ENCODE peak calls at places on chromosomes 7 and 10, in ten cellular contexts. U, M, H, B, T, R, Y, G, O and Z are unnamed samples.

GRCh38 chr7:49643321-49643720 is 130.1 kb upstream of the VWC2 start:
- DNase-seq in U (no peak), M (no peak), H (no peak), B (no peak), T (no peak), R (no peak), Y (no peak), G (no peak), O (no peak), Z (no peak)

GRCh38 chr10:22042557-22043326 is 39.2 kb upstream of the DNAJC1 start:
- DNase-seq in U (peak; percentile 70), M (no peak), H (no peak), B (no peak), T (no peak), R (peak; percentile 10), Y (no peak), G (no peak), O (no peak), Z (no peak)

GRCh38 chr10:77687621-77688020 is 50.0 kb upstream of the KCNMA1 start:
- DNase-seq in U (no peak), M (no peak), H (no peak), B (no peak), T (no peak), R (no peak), Y (no peak), G (no peak), O (no peak), Z (no peak)

GRCh38 chr7:69633122-69633892 is 35.0 kb downstream of the AUTS2 start:
- DNase-seq in U (no peak), M (no peak), H (no peak), B (no peak), T (no peak), R (no peak), Y (no peak), G (no peak), O (no peak), Z (no peak)

GRCh38 chr10:27747096-27747451 is 1.5 kb upstream of the MKX start:
- DNase-seq in U (peak; percentile 14), M (no peak), H (no peak), B (no peak), T (no peak), R (no peak), Y (no peak), G (no peak), O (no peak), Z (no peak)

GRCh38 chr7:83204715-83205114 is 42.0 kb upstream of the PCLO start:
- DNase-seq in U (no peak), M (no peak), H (no peak), B (no peak), T (no peak), R (no peak), Y (no peak), G (no peak), O (no peak), Z (no peak)

GRCh38 chr7:111638048-111638447 is 75.8 kb upstream of the IMMP2L start:
- DNase-seq in U (no peak), M (no peak), H (no peak), B (no peak), T (no peak), R (no peak), Y (no peak), G (no peak), O (no peak), Z (no peak)

GRCh38 chr7:36430171-36430570 is 40.5 kb downstream of the ANLN start:
- DNase-seq in U (no peak), M (no peak), H (no peak), B (no peak), T (no peak), R (no peak), Y (no peak), G (no peak), O (no peak), Z (no peak)

GRCh38 chr10:97279121-97279815 is 13.2 kb downstream of the ARHGAP19 start:
- DNase-seq in U (peak; percentile 81), M (no peak), H (no peak), B (no peak), T (peak; percentile 78), R (no peak), Y (no peak), G (no peak), O (peak; percentile 71), Z (peak; percentile 27)

GRCh38 chr7:120714945-120715344 is 143.0 kb downstream of the TSPAN12 start:
- DNase-seq in U (no peak), M (no peak), H (no peak), B (no peak), T (no peak), R (no peak), Y (no peak), G (no peak), O (no peak), Z (no peak)

DNA sequence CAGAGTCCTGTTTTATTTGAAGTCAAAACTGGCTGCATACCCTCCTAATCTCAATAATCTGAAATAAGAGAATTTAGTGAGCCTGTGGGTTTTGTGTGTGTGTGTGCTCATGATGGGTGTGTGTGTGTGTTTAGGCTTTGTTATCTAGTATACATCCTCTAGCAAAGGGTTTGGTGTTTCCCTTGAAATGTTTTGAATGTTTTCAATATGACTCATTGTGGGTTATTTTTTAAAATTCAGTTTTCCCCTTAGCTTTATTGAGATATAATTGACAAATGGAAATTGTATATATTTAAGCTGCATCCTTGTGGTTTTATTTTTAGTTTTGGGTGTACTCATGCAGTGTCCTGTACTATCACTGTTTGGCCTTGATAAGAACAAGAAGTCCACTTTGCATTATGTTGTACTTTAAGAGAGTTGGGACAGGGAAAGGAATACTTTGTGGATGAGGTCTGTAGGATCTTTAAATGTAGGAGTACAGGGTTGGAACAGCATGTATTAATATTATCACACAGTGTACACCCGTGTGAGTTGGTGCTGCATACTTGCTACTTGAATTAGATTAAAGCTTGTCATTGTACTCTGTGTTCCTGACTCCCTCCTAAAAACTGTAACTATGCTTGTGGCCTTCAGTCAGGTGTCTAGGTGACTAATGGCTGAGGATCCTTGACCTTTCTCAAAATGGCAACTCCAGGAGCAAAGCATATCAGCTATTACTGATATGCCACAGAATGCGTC is 58.3 kb downstream of the VCL start:
- DNase-seq in U (peak; percentile 64), M (no peak), H (no peak), B (no peak), T (peak; percentile 65), R (no peak), Y (no peak), G (peak; percentile 33), O (peak; percentile 33), Z (no peak)
- H3K4me1 ChIP-seq in U (peaks cover 65% of the 10 kb centered on the region), M (peaks cover 6% of the 10 kb centered on the region), H (peaks cover 33% of the 10 kb centered on the region), B (peaks cover 22% of the 10 kb centered on the region), T (peaks cover 13% of the 10 kb centered on the region), R (no peaks in the 10 kb centered on the region), Y (no peaks in the 10 kb centered on the region), G (peaks cover 23% of the 10 kb centered on the region), O (peaks cover 66% of the 10 kb centered on the region), Z (peaks cover 50% of the 10 kb centered on the region)

DNA sequence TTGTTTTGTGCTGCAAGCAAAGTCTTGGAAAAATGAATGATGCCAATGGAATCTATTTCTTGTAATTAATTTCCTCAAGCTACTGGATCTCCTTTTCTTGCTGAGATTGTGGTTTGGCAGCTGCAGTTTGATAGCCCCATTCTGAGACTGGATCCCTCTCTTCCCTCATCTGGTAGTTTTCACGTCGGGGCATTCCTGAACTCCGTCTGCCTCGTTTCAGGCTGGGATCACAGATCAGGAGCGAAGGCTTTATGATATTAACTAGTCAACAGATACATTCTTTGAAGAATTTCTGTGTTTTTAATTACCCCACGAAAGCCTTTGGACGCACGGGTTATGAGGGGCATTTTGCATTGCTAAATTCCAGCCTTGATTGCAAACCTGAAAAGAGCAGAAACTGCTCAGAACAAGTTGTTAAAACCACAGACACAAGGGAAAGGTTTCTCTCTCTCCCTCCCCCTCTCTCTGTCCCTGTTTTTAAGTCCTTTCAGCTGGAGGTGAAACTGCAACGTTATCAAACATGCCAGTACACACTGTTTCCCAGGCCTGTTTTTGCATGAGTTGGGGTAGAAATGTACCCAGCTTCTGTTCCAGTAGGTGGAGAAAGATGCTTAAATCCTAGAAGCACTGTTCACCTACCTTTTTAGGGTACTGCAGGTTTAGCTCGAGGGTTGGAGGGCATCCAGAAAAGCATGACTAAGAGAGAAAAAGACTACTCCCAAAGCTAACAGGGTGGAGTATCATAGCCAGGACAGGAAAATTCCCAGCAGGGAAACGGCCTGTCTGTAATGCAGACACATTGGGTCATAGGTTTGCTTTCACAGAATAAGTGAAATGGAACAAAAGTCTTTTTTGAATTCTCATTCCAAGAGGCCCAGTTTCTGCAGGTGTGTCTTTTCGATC is 124.3 kb downstream of the CUX1 start:
- DNase-seq in U (peak; percentile 84), M (peak; percentile 54), H (peak; percentile 62), B (no peak), T (no peak), R (no peak), Y (peak; percentile 9), G (no peak), O (peak; percentile 62), Z (peak; percentile 65)
- TF ChIP-seq EP300 in U (no peak), M (no peak), H (no peak), B (peak; percentile 66), T (no peak), R (no peak), Y (no peak), G (no peak), O (no peak), Z (no peak)

GRCh38 chr10:104321226-104321625 is 17.0 kb downstream of the ITPRIP start:
- DNase-seq in U (no peak), M (peak; percentile 40), H (no peak), B (no peak), T (no peak), R (no peak), Y (no peak), G (no peak), O (no peak), Z (no peak)
- H3K4me1 ChIP-seq in U (peaks cover 30% of the 10 kb centered on the region), M (peaks cover 28% of the 10 kb centered on the region), H (peaks cover 83% of the 10 kb centered on the region), B (peaks cover 47% of the 10 kb centered on the region), T (no peaks in the 10 kb centered on the region), R (peaks cover 32% of the 10 kb centered on the region), Y (no peaks in the 10 kb centered on the region), G (peaks cover 30% of the 10 kb centered on the region), O (peaks cover 100% of the 10 kb centered on the region), Z (peaks cover 55% of the 10 kb centered on the region)

GRCh38 chr10:125375210-125375609 is 214.8 kb upstream of the CTBP2 start:
- DNase-seq in U (peak; percentile 30), M (no peak), H (no peak), B (no peak), T (no peak), R (no peak), Y (no peak), G (no peak), O (no peak), Z (no peak)

GRCh38 chr10:125379592-125379991 is 219.2 kb upstream of the CTBP2 start:
- DNase-seq in U (no peak), M (no peak), H (no peak), B (no peak), T (no peak), R (no peak), Y (no peak), G (no peak), O (no peak), Z (no peak)

GRCh38 chr10:125373546-125373945 is 213.2 kb upstream of the CTBP2 start:
- DNase-seq in U (no peak), M (no peak), H (no peak), B (no peak), T (no peak), R (no peak), Y (no peak), G (no peak), O (no peak), Z (no peak)

DNA sequence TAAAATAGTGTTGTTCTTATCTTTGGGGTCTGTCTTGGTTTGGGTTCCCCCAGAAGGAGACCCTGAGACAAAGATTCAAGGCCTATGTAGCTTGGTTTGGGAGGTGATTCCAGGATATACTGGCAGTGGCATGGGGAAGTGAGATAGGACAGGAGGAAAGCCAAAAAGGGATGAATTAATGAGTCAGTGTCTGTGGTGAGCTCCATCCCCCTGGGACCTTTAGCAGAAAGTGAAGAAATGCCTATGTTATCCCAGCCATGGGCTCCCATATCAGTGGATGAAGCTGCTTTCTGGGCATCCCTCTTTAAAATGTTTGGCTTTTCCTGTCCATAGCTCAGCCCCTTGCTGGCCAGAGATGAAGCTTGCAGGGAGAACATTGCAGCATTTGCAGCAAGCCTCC is 217.0 kb upstream of the CTBP2 start:
- DNase-seq in U (no peak), M (no peak), H (no peak), B (no peak), T (no peak), R (no peak), Y (no peak), G (no peak), O (no peak), Z (no peak)
- TF ChIP-seq EP300 in U (no peak), M (no peak), H (no peak), B (no peak), T (no peak), R (no peak), Y (no peak), G (no peak), O (no peak), Z (no peak)